ENCODE peak calls at places on chromosomes 11 and 22, in eight cellular contexts. One of them, this sample, is unnamed.
A peak's percentile ranks its signal among the peaks of the same experiment; 100 is the strongest.

GRCh38 chr11:16295592-16295991 is 60.8 kb downstream of the SOX6 start:
- DNase-seq in cardiac muscle cell: no peak
- DNase-seq in fibroblast of lung: no peak
- DNase-seq in IMR-90: no peak
- DNase-seq in lung: no peak
- DNase-seq in tibial nerve: no peak
- DNase-seq in sigmoid colon: no peak
- DNase-seq in thoracic aorta: no peak
- DNase-seq in this sample: no peak

GRCh38 chr22:31447337-31447736 is 42.3 kb downstream of the EIF4ENIF1 start:
- DNase-seq in lung: no peak
- DNase-seq in fibroblast of lung: no peak
- DNase-seq in cardiac muscle cell: no peak
- DNase-seq in sigmoid colon: no peak
- DNase-seq in tibial nerve: no peak
- DNase-seq in thoracic aorta: no peak
- DNase-seq in IMR-90: no peak
- DNase-seq in this sample: no peak

GRCh38 chr22:22958621-22959020 is 71.0 kb downstream of the IGLL5 start:
- DNase-seq in lung: no peak
- DNase-seq in cardiac muscle cell: no peak
- DNase-seq in fibroblast of lung: no peak
- DNase-seq in IMR-90: no peak
- DNase-seq in tibial nerve: no peak
- DNase-seq in sigmoid colon: no peak
- DNase-seq in thoracic aorta: no peak
- DNase-seq in this sample: no peak

GRCh38 chr11:6568191-6568918 is 35.1 kb downstream of the RRP8 start:
- DNase-seq in thoracic aorta: no peak
- DNase-seq in IMR-90: peak; percentile 65
- DNase-seq in fibroblast of lung: peak; percentile 72
- DNase-seq in sigmoid colon: peak; percentile 65
- DNase-seq in cardiac muscle cell: peak; percentile 70
- DNase-seq in lung: no peak
- DNase-seq in tibial nerve: no peak
- DNase-seq in this sample: peak; percentile 40

GRCh38 chr22:28129319-28129962 is 210.4 kb upstream of the PITPNB start:
- DNase-seq in IMR-90: no peak
- DNase-seq in thoracic aorta: no peak
- DNase-seq in cardiac muscle cell: no peak
- DNase-seq in tibial nerve: no peak
- DNase-seq in lung: peak; percentile 36
- DNase-seq in sigmoid colon: no peak
- DNase-seq in fibroblast of lung: no peak
- DNase-seq in this sample: no peak

GRCh38 chr11:62539238-62539925 is 7.2 kb downstream of the AHNAK start:
- DNase-seq in fibroblast of lung: peak; percentile 95
- DNase-seq in thoracic aorta: no peak
- DNase-seq in lung: peak; percentile 75
- DNase-seq in IMR-90: peak; percentile 93
- DNase-seq in tibial nerve: no peak
- DNase-seq in sigmoid colon: peak; percentile 93
- DNase-seq in cardiac muscle cell: no peak
- DNase-seq in this sample: peak; percentile 77

GRCh38 chr11:108496643-108497256 is 1.4 kb downstream of the POGLUT3 start:
- DNase-seq in cardiac muscle cell: no peak
- DNase-seq in IMR-90: peak; percentile 31
- DNase-seq in fibroblast of lung: peak; percentile 52
- DNase-seq in sigmoid colon: no peak
- DNase-seq in lung: no peak
- DNase-seq in thoracic aorta: no peak
- DNase-seq in tibial nerve: no peak
- DNase-seq in this sample: peak; percentile 41

GRCh38 chr22:30881361-30882180 is 87.0 kb downstream of the MORC2 start:
- DNase-seq in fibroblast of lung: no peak
- DNase-seq in sigmoid colon: no peak
- DNase-seq in cardiac muscle cell: peak; percentile 81
- DNase-seq in tibial nerve: no peak
- DNase-seq in thoracic aorta: no peak
- DNase-seq in IMR-90: no peak
- DNase-seq in lung: no peak
- DNase-seq in this sample: no peak

GRCh38 chr11:120335596-120335927 is 651 bp upstream of the ARHGEF12 start:
- DNase-seq in lung: no peak
- DNase-seq in cardiac muscle cell: no peak
- DNase-seq in thoracic aorta: no peak
- DNase-seq in sigmoid colon: no peak
- DNase-seq in tibial nerve: no peak
- DNase-seq in IMR-90: peak; percentile 34
- DNase-seq in fibroblast of lung: no peak
- DNase-seq in this sample: no peak

GRCh38 chr22:41382610-41383009 is 868 bp downstream of the TEF start:
- DNase-seq in thoracic aorta: no peak
- DNase-seq in IMR-90: no peak
- DNase-seq in cardiac muscle cell: no peak
- DNase-seq in lung: no peak
- DNase-seq in tibial nerve: no peak
- DNase-seq in fibroblast of lung: no peak
- DNase-seq in sigmoid colon: no peak
- DNase-seq in this sample: no peak

GRCh38 chr22:45533731-45534130 is 31.0 kb downstream of the FBLN1 start:
- DNase-seq in sigmoid colon: no peak
- DNase-seq in thoracic aorta: no peak
- DNase-seq in fibroblast of lung: no peak
- DNase-seq in lung: no peak
- DNase-seq in tibial nerve: no peak
- DNase-seq in cardiac muscle cell: no peak
- DNase-seq in IMR-90: no peak
- DNase-seq in this sample: no peak

GRCh38 chr22:24925586-24926427 is 20.7 kb downstream of the LHFPL7 start:
- DNase-seq in lung: no peak
- DNase-seq in IMR-90: no peak
- DNase-seq in fibroblast of lung: no peak
- DNase-seq in tibial nerve: no peak
- DNase-seq in thoracic aorta: no peak
- DNase-seq in sigmoid colon: no peak
- DNase-seq in cardiac muscle cell: no peak
- DNase-seq in this sample: no peak

GRCh38 chr22:30014244-30014643 is 66.0 kb upstream of the HORMAD2 start:
- DNase-seq in tibial nerve: no peak
- DNase-seq in sigmoid colon: no peak
- DNase-seq in cardiac muscle cell: no peak
- DNase-seq in lung: no peak
- DNase-seq in fibroblast of lung: no peak
- DNase-seq in IMR-90: no peak
- DNase-seq in thoracic aorta: no peak
- DNase-seq in this sample: no peak

GRCh38 chr11:85663080-85663729 is 1.7 kb downstream of the CREBZF start:
- DNase-seq in fibroblast of lung: peak; percentile 10
- DNase-seq in lung: no peak
- DNase-seq in sigmoid colon: no peak
- DNase-seq in tibial nerve: no peak
- DNase-seq in IMR-90: no peak
- DNase-seq in cardiac muscle cell: no peak
- DNase-seq in thoracic aorta: no peak
- DNase-seq in this sample: peak; percentile 24

GRCh38 chr11:85664561-85665481 is at the start of gene CREBZF:
- DNase-seq in thoracic aorta: peak; percentile 58
- DNase-seq in sigmoid colon: peak; percentile 97
- DNase-seq in fibroblast of lung: peak; percentile 91
- DNase-seq in cardiac muscle cell: peak; percentile 96
- DNase-seq in lung: peak; percentile 94
- DNase-seq in tibial nerve: peak; percentile 95
- DNase-seq in IMR-90: peak; percentile 95
- DNase-seq in this sample: peak; percentile 95

GRCh38 chr11:85665756-85666155 is 827 bp upstream of the CREBZF start:
- DNase-seq in IMR-90: no peak
- DNase-seq in cardiac muscle cell: no peak
- DNase-seq in tibial nerve: no peak
- DNase-seq in fibroblast of lung: peak; percentile 42
- DNase-seq in thoracic aorta: no peak
- DNase-seq in lung: no peak
- DNase-seq in sigmoid colon: no peak
- DNase-seq in this sample: no peak

GRCh38 chr11:85663781-85664560 is 958 bp downstream of the CREBZF start:
- DNase-seq in lung: peak; percentile 84
- DNase-seq in tibial nerve: peak; percentile 73
- DNase-seq in thoracic aorta: peak; percentile 37
- DNase-seq in sigmoid colon: peak; percentile 87
- DNase-seq in cardiac muscle cell: peak; percentile 88
- DNase-seq in fibroblast of lung: peak; percentile 53
- DNase-seq in IMR-90: peak; percentile 45
- DNase-seq in this sample: peak; percentile 81

DNA sequence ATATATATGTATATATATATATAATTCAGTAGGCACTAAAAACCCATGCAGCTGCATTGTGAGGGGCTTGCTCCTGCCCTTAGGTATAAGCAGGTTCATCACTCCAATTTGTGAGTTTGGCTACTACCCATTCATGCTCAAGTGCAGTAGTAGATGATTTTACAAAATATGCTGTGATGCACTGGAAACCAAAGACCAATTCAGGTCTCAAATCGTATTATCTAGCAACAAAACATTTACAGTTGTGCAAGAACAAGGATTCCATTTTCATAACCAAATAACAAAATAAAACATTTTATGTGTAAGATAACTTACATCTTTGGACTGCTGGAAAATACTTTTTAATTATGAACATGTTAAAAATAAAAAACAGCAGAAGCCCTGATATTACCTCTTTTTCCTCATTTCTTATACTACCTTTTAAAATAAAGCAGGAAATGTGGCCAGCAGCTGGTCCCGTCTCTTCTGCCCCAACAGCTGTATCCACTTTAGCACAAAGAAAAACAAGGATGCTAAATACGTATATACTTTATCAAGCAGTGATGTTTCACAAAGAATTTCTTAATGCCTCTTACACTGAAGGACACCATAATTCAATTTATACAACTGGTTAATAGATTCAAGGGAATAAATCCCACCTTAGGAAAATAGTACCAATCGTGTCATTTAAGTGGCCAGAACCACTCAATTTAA is 2.8 kb downstream of the CREBZF start:
- DNase-seq in IMR-90: peak; percentile 39
- DNase-seq in lung: no peak
- DNase-seq in fibroblast of lung: no peak
- DNase-seq in cardiac muscle cell: no peak
- DNase-seq in sigmoid colon: no peak
- DNase-seq in thoracic aorta: no peak
- DNase-seq in tibial nerve: no peak
- DNase-seq in this sample: no peak
- H3K4me1 ChIP-seq in IMR-90: no peaks in the 10 kb centered on the region
- H3K4me1 ChIP-seq in lung: no peaks in the 10 kb centered on the region
- H3K4me1 ChIP-seq in fibroblast of lung: peaks cover 6% of the 10 kb centered on the region
- H3K4me1 ChIP-seq in cardiac muscle cell: peaks cover 27% of the 10 kb centered on the region
- H3K4me1 ChIP-seq in sigmoid colon: no peaks in the 10 kb centered on the region
- H3K4me1 ChIP-seq in thoracic aorta: peaks cover 52% of the 10 kb centered on the region
- H3K4me1 ChIP-seq in tibial nerve: peaks cover 42% of the 10 kb centered on the region
- H3K4me1 ChIP-seq in this sample: no peaks in the 10 kb centered on the region

DNA sequence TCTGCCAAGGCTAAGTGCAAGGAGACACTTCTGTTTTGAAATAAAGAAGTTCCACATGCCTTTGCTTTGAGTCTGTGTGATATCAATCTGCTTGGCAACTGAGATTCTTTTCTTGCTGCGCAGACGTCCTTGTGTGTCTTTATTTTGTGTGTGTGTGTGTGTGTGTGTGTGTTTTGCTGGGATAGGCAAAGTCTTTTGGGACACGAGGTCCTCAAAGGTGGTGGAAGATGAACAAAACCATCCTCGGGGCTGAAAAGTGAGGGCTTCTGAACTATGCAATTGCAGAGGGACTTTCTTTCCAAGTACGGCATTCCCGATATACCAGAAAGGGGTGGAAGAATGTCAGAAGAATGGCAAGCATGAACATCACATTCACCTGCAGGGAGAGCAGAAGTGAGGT is 17.1 kb upstream of the PRG2 start:
- DNase-seq in cardiac muscle cell: no peak
- DNase-seq in lung: no peak
- DNase-seq in fibroblast of lung: no peak
- DNase-seq in tibial nerve: no peak
- DNase-seq in thoracic aorta: no peak
- DNase-seq in sigmoid colon: no peak
- DNase-seq in IMR-90: no peak
- DNase-seq in this sample: no peak
- H3K27ac ChIP-seq in cardiac muscle cell: no peak overlapping the region
- H3K27ac ChIP-seq in lung: no peak overlapping the region
- H3K27ac ChIP-seq in fibroblast of lung: no peak overlapping the region
- H3K27ac ChIP-seq in tibial nerve: no peak overlapping the region
- H3K27ac ChIP-seq in thoracic aorta: no peak overlapping the region
- H3K27ac ChIP-seq in sigmoid colon: peak overlapping the region; percentile 37
- H3K27ac ChIP-seq in IMR-90: no peak overlapping the region
- H3K27ac ChIP-seq in this sample: no peak overlapping the region

DNA sequence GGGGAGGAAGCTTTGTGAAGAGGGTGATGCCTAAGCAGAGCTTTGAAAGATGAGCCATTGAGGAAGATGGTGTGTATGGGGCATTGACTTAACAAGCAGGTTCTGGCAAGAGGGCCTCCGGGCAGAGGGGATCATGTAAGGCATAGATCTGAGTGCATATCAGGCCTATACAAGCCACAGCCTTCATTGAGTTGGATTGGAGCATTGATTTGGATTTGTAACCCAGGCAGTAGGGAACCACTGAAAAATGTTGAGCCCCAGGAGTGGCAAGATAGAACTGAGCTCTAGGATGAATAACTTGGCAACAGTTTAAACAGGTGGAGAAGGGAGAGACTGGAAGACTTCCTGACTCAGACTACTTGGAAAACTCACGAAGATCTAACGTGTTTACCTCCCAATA is 21.4 kb downstream of the PANX1 start:
- DNase-seq in tibial nerve: no peak
- DNase-seq in sigmoid colon: no peak
- DNase-seq in fibroblast of lung: no peak
- DNase-seq in cardiac muscle cell: no peak
- DNase-seq in lung: no peak
- DNase-seq in IMR-90: no peak
- DNase-seq in thoracic aorta: no peak
- DNase-seq in this sample: no peak
- H3K4me1 ChIP-seq in tibial nerve: peaks cover 26% of the 10 kb centered on the region
- H3K4me1 ChIP-seq in sigmoid colon: no peaks in the 10 kb centered on the region
- H3K4me1 ChIP-seq in fibroblast of lung: peaks cover 27% of the 10 kb centered on the region
- H3K4me1 ChIP-seq in cardiac muscle cell: peaks cover 5% of the 10 kb centered on the region
- H3K4me1 ChIP-seq in lung: peaks cover 20% of the 10 kb centered on the region
- H3K4me1 ChIP-seq in IMR-90: peaks cover 43% of the 10 kb centered on the region
- H3K4me1 ChIP-seq in thoracic aorta: peaks cover 67% of the 10 kb centered on the region
- H3K4me1 ChIP-seq in this sample: peaks cover 26% of the 10 kb centered on the region

GRCh38 chr11:113035708-113036107 is 74.5 kb downstream of the NCAM1 start:
- DNase-seq in sigmoid colon: no peak
- DNase-seq in lung: no peak
- DNase-seq in fibroblast of lung: no peak
- DNase-seq in thoracic aorta: no peak
- DNase-seq in tibial nerve: no peak
- DNase-seq in cardiac muscle cell: no peak
- DNase-seq in IMR-90: no peak
- DNase-seq in this sample: no peak

DNA sequence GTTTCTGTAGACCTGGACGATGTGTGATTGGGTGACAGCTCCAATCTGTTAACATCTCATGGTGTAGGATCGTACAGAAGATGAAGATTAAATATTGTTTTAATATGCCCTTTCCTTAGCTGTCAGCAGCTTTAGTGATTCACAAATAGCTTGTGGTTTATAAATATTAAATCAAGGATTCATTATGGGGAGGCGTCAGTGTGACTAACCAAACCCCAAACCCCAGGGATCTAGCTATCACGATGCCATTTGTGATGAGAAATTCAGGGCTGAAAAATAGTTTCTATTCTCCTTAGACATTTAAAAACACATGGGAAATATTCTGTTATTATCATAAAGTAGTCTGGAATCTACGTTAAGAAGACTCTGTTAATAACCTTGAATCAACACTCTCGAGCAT is 73.4 kb downstream of the NCAM1 start:
- DNase-seq in fibroblast of lung: peak; percentile 31
- DNase-seq in sigmoid colon: no peak
- DNase-seq in cardiac muscle cell: no peak
- DNase-seq in tibial nerve: no peak
- DNase-seq in IMR-90: no peak
- DNase-seq in thoracic aorta: no peak
- DNase-seq in lung: no peak
- DNase-seq in this sample: no peak
- H3K27ac ChIP-seq in fibroblast of lung: no peak overlapping the region
- H3K27ac ChIP-seq in sigmoid colon: no peak overlapping the region
- H3K27ac ChIP-seq in cardiac muscle cell: no peak overlapping the region
- H3K27ac ChIP-seq in tibial nerve: no peak overlapping the region
- H3K27ac ChIP-seq in IMR-90: no peak overlapping the region
- H3K27ac ChIP-seq in thoracic aorta: no peak overlapping the region
- H3K27ac ChIP-seq in lung: no peak overlapping the region
- H3K27ac ChIP-seq in this sample: no peak overlapping the region

This sample was measured in mesenchymal stem cell.